ENCODE peak calls at places on chromosomes 5 and 9, in eight cellular contexts. One of them, this sample, is unnamed. For H3K9me3, the result is how much of the 10 kb centered on the place peaks cover.

GRCh38 chr9:111034573-111035539 is 3.4 kb downstream of the LPAR1 start:
- DNase-seq in body of pancreas: no peak
- DNase-seq in ovary: no peak
- DNase-seq in esophagus squamous epithelium: no peak
- DNase-seq in WERI-Rb-1: no peak
- DNase-seq in lower lobe of right lung: no peak
- DNase-seq in thyroid gland: no peak
- DNase-seq in uterus: no peak
- DNase-seq in this sample: no peak

GRCh38 chr9:112174223-112174964 is 703 bp downstream of the SUSD1 start:
- DNase-seq in body of pancreas: peak
- DNase-seq in ovary: peak
- DNase-seq in esophagus squamous epithelium: no peak
- DNase-seq in WERI-Rb-1: peak
- DNase-seq in lower lobe of right lung: peak
- DNase-seq in thyroid gland: peak
- DNase-seq in uterus: peak
- DNase-seq in this sample: peak

GRCh38 chr5:144711172-144711571 is 540.5 kb downstream of the KCTD16 start:
- DNase-seq in body of pancreas: no peak
- DNase-seq in ovary: no peak
- DNase-seq in esophagus squamous epithelium: no peak
- DNase-seq in WERI-Rb-1: no peak
- DNase-seq in lower lobe of right lung: no peak
- DNase-seq in thyroid gland: no peak
- DNase-seq in uterus: no peak
- DNase-seq in this sample: no peak

GRCh38 chr5:14712666-14713065 is 48.1 kb downstream of the OTULIN start:
- DNase-seq in body of pancreas: no peak
- DNase-seq in ovary: no peak
- DNase-seq in esophagus squamous epithelium: no peak
- DNase-seq in WERI-Rb-1: no peak
- DNase-seq in lower lobe of right lung: no peak
- DNase-seq in thyroid gland: no peak
- DNase-seq in uterus: no peak
- DNase-seq in this sample: no peak

GRCh38 chr9:82829818-82830217 is 233.1 kb downstream of the RASEF start:
- DNase-seq in body of pancreas: no peak
- DNase-seq in ovary: no peak
- DNase-seq in esophagus squamous epithelium: no peak
- DNase-seq in WERI-Rb-1: no peak
- DNase-seq in lower lobe of right lung: no peak
- DNase-seq in thyroid gland: no peak
- DNase-seq in uterus: no peak
- DNase-seq in this sample: no peak

GRCh38 chr9:133583586-133583985 is 25.6 kb downstream of the FAM163B start:
- DNase-seq in body of pancreas: no peak
- DNase-seq in ovary: no peak
- DNase-seq in esophagus squamous epithelium: no peak
- DNase-seq in WERI-Rb-1: no peak
- DNase-seq in lower lobe of right lung: no peak
- DNase-seq in thyroid gland: no peak
- DNase-seq in uterus: no peak
- DNase-seq in this sample: no peak

GRCh38 chr5:27494845-27495244 is 456.5 kb upstream of the CDH9 start:
- DNase-seq in body of pancreas: no peak
- DNase-seq in ovary: no peak
- DNase-seq in esophagus squamous epithelium: no peak
- DNase-seq in WERI-Rb-1: no peak
- DNase-seq in lower lobe of right lung: no peak
- DNase-seq in thyroid gland: no peak
- DNase-seq in uterus: no peak
- DNase-seq in this sample: no peak

GRCh38 chr5:1480217-1480616 is 35.0 kb upstream of the SLC6A3 start:
- DNase-seq in body of pancreas: no peak
- DNase-seq in ovary: no peak
- DNase-seq in esophagus squamous epithelium: peak
- DNase-seq in WERI-Rb-1: no peak
- DNase-seq in lower lobe of right lung: peak
- DNase-seq in thyroid gland: no peak
- DNase-seq in uterus: no peak
- DNase-seq in this sample: no peak

GRCh38 chr9:124741149-124741548 is 30.0 kb downstream of the NR6A1 start:
- DNase-seq in body of pancreas: no peak
- DNase-seq in ovary: no peak
- DNase-seq in esophagus squamous epithelium: no peak
- DNase-seq in WERI-Rb-1: no peak
- DNase-seq in lower lobe of right lung: no peak
- DNase-seq in thyroid gland: no peak
- DNase-seq in uterus: no peak
- DNase-seq in this sample: no peak

GRCh38 chr9:4923580-4924544 is 61.2 kb upstream of the JAK2 start:
- DNase-seq in body of pancreas: no peak
- DNase-seq in ovary: no peak
- DNase-seq in esophagus squamous epithelium: no peak
- DNase-seq in WERI-Rb-1: peak
- DNase-seq in lower lobe of right lung: no peak
- DNase-seq in thyroid gland: no peak
- DNase-seq in uterus: no peak
- DNase-seq in this sample: no peak

GRCh38 chr5:56361398-56361797 is 128.3 kb upstream of the ANKRD55 start:
- DNase-seq in body of pancreas: no peak
- DNase-seq in ovary: no peak
- DNase-seq in esophagus squamous epithelium: no peak
- DNase-seq in WERI-Rb-1: no peak
- DNase-seq in lower lobe of right lung: no peak
- DNase-seq in thyroid gland: no peak
- DNase-seq in uterus: no peak
- DNase-seq in this sample: no peak

GRCh38 chr9:109035684-109036423 is 22.6 kb upstream of the CTNNAL1 start:
- DNase-seq in body of pancreas: peak
- DNase-seq in ovary: peak
- DNase-seq in esophagus squamous epithelium: no peak
- DNase-seq in WERI-Rb-1: no peak
- DNase-seq in lower lobe of right lung: no peak
- DNase-seq in thyroid gland: peak
- DNase-seq in uterus: peak
- DNase-seq in this sample: no peak

GRCh38 chr9:112091805-112092204 is 83.3 kb downstream of the SUSD1 start:
- DNase-seq in body of pancreas: peak
- DNase-seq in ovary: no peak
- DNase-seq in esophagus squamous epithelium: no peak
- DNase-seq in WERI-Rb-1: peak
- DNase-seq in lower lobe of right lung: no peak
- DNase-seq in thyroid gland: peak
- DNase-seq in uterus: no peak
- DNase-seq in this sample: no peak

GRCh38 chr5:36777105-36777757 is 99.3 kb upstream of the NIPBL start:
- DNase-seq in body of pancreas: peak
- DNase-seq in ovary: no peak
- DNase-seq in esophagus squamous epithelium: no peak
- DNase-seq in WERI-Rb-1: peak
- DNase-seq in lower lobe of right lung: no peak
- DNase-seq in thyroid gland: peak
- DNase-seq in uterus: no peak
- DNase-seq in this sample: no peak

GRCh38 chr9:86687788-86688187 is 259.5 kb downstream of the GAS1 start:
- DNase-seq in body of pancreas: no peak
- DNase-seq in ovary: no peak
- DNase-seq in esophagus squamous epithelium: no peak
- DNase-seq in WERI-Rb-1: no peak
- DNase-seq in lower lobe of right lung: no peak
- DNase-seq in thyroid gland: no peak
- DNase-seq in uterus: no peak
- DNase-seq in this sample: no peak

GRCh38 chr5:177362102-177362868 is 4.6 kb downstream of the RGS14 start:
- DNase-seq in body of pancreas: no peak
- DNase-seq in ovary: no peak
- DNase-seq in esophagus squamous epithelium: no peak
- DNase-seq in WERI-Rb-1: no peak
- DNase-seq in lower lobe of right lung: peak
- DNase-seq in thyroid gland: no peak
- DNase-seq in uterus: no peak
- DNase-seq in this sample: no peak

DNA sequence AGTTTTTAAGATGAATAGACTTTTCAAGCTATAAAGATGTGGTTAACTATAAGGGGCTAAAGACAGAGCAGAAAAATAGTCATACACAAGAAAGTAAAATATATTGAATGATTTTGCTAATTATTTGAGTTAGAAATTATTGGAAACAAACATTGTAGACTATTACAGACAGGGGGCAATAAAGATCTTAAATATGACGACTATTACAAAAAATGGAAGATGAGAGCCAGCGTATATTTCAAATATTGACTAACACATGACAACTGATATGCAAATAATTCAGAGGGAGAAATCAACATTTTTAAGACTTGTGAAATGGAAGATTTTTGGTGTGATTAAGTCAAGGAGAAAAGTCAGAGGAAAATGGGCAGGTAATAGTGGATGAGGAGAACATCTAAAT is 520.2 kb upstream of the NUDT12 start:
- DNase-seq in body of pancreas: no peak
- DNase-seq in ovary: no peak
- DNase-seq in esophagus squamous epithelium: no peak
- DNase-seq in WERI-Rb-1: no peak
- DNase-seq in lower lobe of right lung: no peak
- DNase-seq in thyroid gland: no peak
- DNase-seq in uterus: no peak
- DNase-seq in this sample: no peak
- TF ChIP-seq CTCF in body of pancreas: no peak
- TF ChIP-seq CTCF in ovary: no peak
- TF ChIP-seq CTCF in esophagus squamous epithelium: no peak
- TF ChIP-seq CTCF in WERI-Rb-1: no peak
- TF ChIP-seq CTCF in lower lobe of right lung: no peak
- TF ChIP-seq CTCF in thyroid gland: no peak
- TF ChIP-seq CTCF in uterus: no peak
- TF ChIP-seq CTCF in this sample: no peak

GRCh38 chr9:77386187-77386586 is 208.9 kb downstream of the VPS13A start:
- DNase-seq in body of pancreas: no peak
- DNase-seq in ovary: no peak
- DNase-seq in esophagus squamous epithelium: no peak
- DNase-seq in WERI-Rb-1: no peak
- DNase-seq in lower lobe of right lung: no peak
- DNase-seq in thyroid gland: no peak
- DNase-seq in uterus: no peak
- DNase-seq in this sample: no peak
- H3K9me3 ChIP-seq in body of pancreas: under half
- H3K9me3 ChIP-seq in ovary: under half
- H3K9me3 ChIP-seq in esophagus squamous epithelium: under half
- H3K9me3 ChIP-seq in WERI-Rb-1: under half
- H3K9me3 ChIP-seq in lower lobe of right lung: under half
- H3K9me3 ChIP-seq in thyroid gland: under half
- H3K9me3 ChIP-seq in uterus: under half
- H3K9me3 ChIP-seq in this sample: under half

GRCh38 chr9:132415181-132415580 is 5.2 kb downstream of the CFAP77 start:
- DNase-seq in body of pancreas: no peak
- DNase-seq in ovary: no peak
- DNase-seq in esophagus squamous epithelium: no peak
- DNase-seq in WERI-Rb-1: no peak
- DNase-seq in lower lobe of right lung: no peak
- DNase-seq in thyroid gland: no peak
- DNase-seq in uterus: no peak
- DNase-seq in this sample: no peak

GRCh38 chr9:132410642-132411041 is 631 bp downstream of the CFAP77 start:
- DNase-seq in body of pancreas: no peak
- DNase-seq in ovary: no peak
- DNase-seq in esophagus squamous epithelium: no peak
- DNase-seq in WERI-Rb-1: no peak
- DNase-seq in lower lobe of right lung: no peak
- DNase-seq in thyroid gland: no peak
- DNase-seq in uterus: no peak
- DNase-seq in this sample: no peak

GRCh38 chr9:132409828-132410528 is at the start of gene CFAP77:
- DNase-seq in body of pancreas: peak
- DNase-seq in ovary: peak
- DNase-seq in esophagus squamous epithelium: no peak
- DNase-seq in WERI-Rb-1: peak
- DNase-seq in lower lobe of right lung: peak
- DNase-seq in thyroid gland: peak
- DNase-seq in uterus: peak
- DNase-seq in this sample: peak

GRCh38 chr9:132411091-132411508 is 1.1 kb downstream of the CFAP77 start:
- DNase-seq in body of pancreas: peak
- DNase-seq in ovary: peak
- DNase-seq in esophagus squamous epithelium: no peak
- DNase-seq in WERI-Rb-1: peak
- DNase-seq in lower lobe of right lung: peak
- DNase-seq in thyroid gland: peak
- DNase-seq in uterus: peak
- DNase-seq in this sample: peak

DNA sequence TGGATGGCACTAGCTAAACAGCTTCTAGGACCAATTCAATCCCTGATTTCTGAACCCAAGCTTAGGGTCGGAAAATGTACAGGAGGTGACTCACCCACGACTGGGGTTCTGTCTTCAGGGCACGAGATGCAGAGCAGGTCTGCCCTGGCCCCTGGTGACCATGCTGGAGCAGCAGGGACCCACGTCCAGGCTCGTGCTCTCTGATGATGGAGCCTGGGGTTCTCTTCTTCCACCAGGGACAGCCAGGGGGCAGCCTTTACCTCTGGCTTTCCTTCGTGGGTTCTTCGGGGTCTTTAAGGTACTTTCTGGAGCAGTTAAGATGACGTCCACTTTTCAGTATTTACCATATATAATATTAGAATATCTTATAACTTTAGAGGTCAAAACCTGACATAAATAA is 2.1 kb downstream of the CFAP77 start:
- DNase-seq in body of pancreas: no peak
- DNase-seq in ovary: no peak
- DNase-seq in esophagus squamous epithelium: no peak
- DNase-seq in WERI-Rb-1: peak
- DNase-seq in lower lobe of right lung: no peak
- DNase-seq in thyroid gland: no peak
- DNase-seq in uterus: no peak
- DNase-seq in this sample: no peak
- TF ChIP-seq CTCF in body of pancreas: no peak
- TF ChIP-seq CTCF in ovary: no peak
- TF ChIP-seq CTCF in esophagus squamous epithelium: peak
- TF ChIP-seq CTCF in WERI-Rb-1: peak
- TF ChIP-seq CTCF in lower lobe of right lung: peak
- TF ChIP-seq CTCF in thyroid gland: no peak
- TF ChIP-seq CTCF in uterus: no peak
- TF ChIP-seq CTCF in this sample: peak

GRCh38 chr5:38589629-38590028 is 33.2 kb upstream of the LIFR start:
- DNase-seq in body of pancreas: no peak
- DNase-seq in ovary: no peak
- DNase-seq in esophagus squamous epithelium: no peak
- DNase-seq in WERI-Rb-1: no peak
- DNase-seq in lower lobe of right lung: no peak
- DNase-seq in thyroid gland: no peak
- DNase-seq in uterus: no peak
- DNase-seq in this sample: no peak
- H3K9me3 ChIP-seq in body of pancreas: under half
- H3K9me3 ChIP-seq in ovary: under half
- H3K9me3 ChIP-seq in esophagus squamous epithelium: under half
- H3K9me3 ChIP-seq in WERI-Rb-1: under half
- H3K9me3 ChIP-seq in lower lobe of right lung: under half
- H3K9me3 ChIP-seq in thyroid gland: under half
- H3K9me3 ChIP-seq in uterus: under half
- H3K9me3 ChIP-seq in this sample: under half